ENCODE peak calls at places on chromosomes 13 and 19, in eight cellular contexts. Q is cardiac muscle cell; C is gastrocnemius medialis; K is Caco-2; D is transverse colon; A is effector memory CD4-positive, alpha-beta T cell; B is colonic mucosa; J is lung. P is an unnamed sample. For H3K4me1 and H3K9me3, the result is how much of the 10 kb centered on the place peaks cover.

GRCh38 chr19:33675501-33676124 is 53.9 kb downstream of the CHST8 start:
- DNase-seq in Q (no peak), C (no peak), K (no peak), D (no peak), A (no peak), B (no peak), J (no peak), P (peak)

GRCh38 chr19:58338825-58339558 is 12.2 kb downstream of the ZSCAN22 start:
- DNase-seq in Q (no peak), C (no peak), K (peak), D (no peak), A (no peak), B (no peak), J (no peak), P (no peak)

GRCh38 chr13:110773480-110773879 is 60.0 kb downstream of the ING1 start:
- DNase-seq in Q (no peak), C (no peak), K (no peak), D (no peak), A (no peak), B (no peak), J (no peak), P (no peak)

GRCh38 chr19:4038661-4039096 is 28.0 kb downstream of the ZBTB7A start:
- DNase-seq in Q (no peak), C (no peak), K (no peak), D (no peak), A (no peak), B (no peak), J (no peak), P (no peak)

GRCh38 chr19:34308381-34309367 is 54.3 kb downstream of the GARRE1 start:
- DNase-seq in Q (peak), C (no peak), K (no peak), D (no peak), A (peak), B (no peak), J (no peak), P (no peak)

GRCh38 chr13:97758317-97758716 is 195.2 kb upstream of the IPO5 start:
- DNase-seq in Q (peak), C (no peak), K (no peak), D (no peak), A (no peak), B (no peak), J (no peak), P (no peak)

GRCh38 chr19:8370176-8371010 is 6.4 kb downstream of the ANGPTL4 start:
- DNase-seq in Q (peak), C (no peak), K (no peak), D (no peak), A (no peak), B (no peak), J (no peak), P (no peak)

GRCh38 chr19:30815889-30816580 is 443.9 kb downstream of the ZNF536 start:
- DNase-seq in Q (no peak), C (no peak), K (no peak), D (no peak), A (no peak), B (no peak), J (no peak), P (no peak)

GRCh38 chr13:102799544-102800144 is 725 bp downstream of the BIVM start:
- DNase-seq in Q (no peak), C (peak), K (peak), D (peak), A (no peak), B (no peak), J (peak), P (peak)

GRCh38 chr13:29679357-29680050 is 84.0 kb upstream of the SLC7A1 start:
- DNase-seq in Q (peak), C (no peak), K (no peak), D (peak), A (no peak), B (no peak), J (no peak), P (peak)

GRCh38 chr13:105979131-105979530 is 556.3 kb downstream of the EFNB2 start:
- DNase-seq in Q (no peak), C (no peak), K (peak), D (no peak), A (no peak), B (no peak), J (no peak), P (no peak)

GRCh38 chr13:110705356-110705825 is 525 bp downstream of the CARS2 start:
- DNase-seq in Q (no peak), C (no peak), K (no peak), D (no peak), A (no peak), B (no peak), J (no peak), P (no peak)

GRCh38 chr13:102677122-102677521 is 17.7 kb downstream of the METTL21C start:
- DNase-seq in Q (no peak), C (peak), K (no peak), D (no peak), A (no peak), B (no peak), J (no peak), P (no peak)

GRCh38 chr19:28208745-28209144 is 1004.2 kb downstream of the UQCRFS1 start:
- DNase-seq in Q (no peak), C (no peak), K (no peak), D (no peak), A (no peak), B (no peak), J (no peak), P (no peak)

GRCh38 chr13:108915634-108916497 is 286.5 kb downstream of the MYO16 start:
- DNase-seq in Q (peak), C (peak), K (peak), D (peak), A (peak), B (peak), J (peak), P (peak)

GRCh38 chr19:18791315-18791678 is 192 bp upstream of the COMP start:
- DNase-seq in Q (no peak), C (no peak), K (no peak), D (no peak), A (no peak), B (no peak), J (no peak), P (no peak)

GRCh38 chr19:48818234-48818823 is 7.5 kb upstream of the BCAT2 start:
- DNase-seq in Q (no peak), C (peak), K (no peak), D (peak), A (no peak), B (peak), J (peak), P (no peak)

GRCh38 chr19:5711713-5712161 is 8.2 kb downstream of the LONP1 start:
- DNase-seq in Q (no peak), C (no peak), K (no peak), D (no peak), A (no peak), B (no peak), J (no peak), P (no peak)

GRCh38 chr13:101454767-101455166 is 2.3 kb downstream of the ITGBL1 start:
- DNase-seq in Q (peak), C (no peak), K (no peak), D (no peak), A (no peak), B (no peak), J (no peak), P (no peak)

GRCh38 chr19:42563352-42564210 is 31.1 kb downstream of the CEACAM8 start:
- DNase-seq in Q (peak), C (no peak), K (peak), D (peak), A (no peak), B (peak), J (no peak), P (no peak)

GRCh38 chr13:83057119-83057518 is 825.2 kb downstream of the SLITRK1 start:
- DNase-seq in Q (no peak), C (no peak), K (no peak), D (no peak), A (no peak), B (no peak), J (no peak), P (no peak)

GRCh38 chr19:50512999-50513745 is 541 bp downstream of the ASPDH start:
- DNase-seq in Q (no peak), C (no peak), K (no peak), D (no peak), A (no peak), B (no peak), J (no peak), P (peak)
- H3K4me1 ChIP-seq in Q (under half), C (under half), K (under half), D (under half), A (under half), B (under half), J (under half), P (under half)

DNA sequence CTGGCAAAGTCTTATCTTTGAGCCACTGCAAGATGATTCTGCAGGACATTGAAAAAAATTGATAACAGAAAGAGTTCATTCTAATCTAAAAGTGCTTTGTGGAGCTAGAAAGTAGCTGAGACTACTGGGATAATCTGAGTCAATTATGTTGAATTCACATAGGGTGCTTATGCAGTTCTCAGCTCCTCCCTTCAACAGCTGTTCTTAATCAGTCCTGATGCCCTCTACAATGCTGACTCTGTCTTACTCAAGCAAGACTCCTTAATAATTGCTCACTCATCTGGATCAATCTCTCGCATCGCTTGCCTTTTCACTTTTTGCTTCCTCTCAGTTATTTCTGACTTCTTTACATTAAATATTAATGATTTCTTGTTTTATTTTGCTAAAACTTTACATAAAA is 182.1 kb downstream of the PCDH17 start:
- DNase-seq in Q (no peak), C (no peak), K (no peak), D (no peak), A (no peak), B (no peak), J (no peak), P (no peak)
- H3K9me3 ChIP-seq in Q (under half), C (under half), K (under half), D (under half), A (under half), B (under half), J (under half), P (under half)

GRCh38 chr19:45448887-45449299 is 18.9 kb upstream of the FOSB start:
- DNase-seq in Q (peak), C (no peak), K (no peak), D (peak), A (no peak), B (no peak), J (no peak), P (no peak)

GRCh38 chr19:45451850-45452387 is 15.9 kb upstream of the FOSB start:
- DNase-seq in Q (no peak), C (no peak), K (no peak), D (no peak), A (no peak), B (no peak), J (no peak), P (no peak)

GRCh38 chr19:45448425-45448756 is 19.4 kb upstream of the FOSB start:
- DNase-seq in Q (no peak), C (no peak), K (no peak), D (no peak), A (no peak), B (no peak), J (no peak), P (no peak)

GRCh38 chr19:45450042-45450380 is 17.8 kb upstream of the FOSB start:
- DNase-seq in Q (no peak), C (no peak), K (no peak), D (no peak), A (peak), B (peak), J (no peak), P (no peak)

DNA sequence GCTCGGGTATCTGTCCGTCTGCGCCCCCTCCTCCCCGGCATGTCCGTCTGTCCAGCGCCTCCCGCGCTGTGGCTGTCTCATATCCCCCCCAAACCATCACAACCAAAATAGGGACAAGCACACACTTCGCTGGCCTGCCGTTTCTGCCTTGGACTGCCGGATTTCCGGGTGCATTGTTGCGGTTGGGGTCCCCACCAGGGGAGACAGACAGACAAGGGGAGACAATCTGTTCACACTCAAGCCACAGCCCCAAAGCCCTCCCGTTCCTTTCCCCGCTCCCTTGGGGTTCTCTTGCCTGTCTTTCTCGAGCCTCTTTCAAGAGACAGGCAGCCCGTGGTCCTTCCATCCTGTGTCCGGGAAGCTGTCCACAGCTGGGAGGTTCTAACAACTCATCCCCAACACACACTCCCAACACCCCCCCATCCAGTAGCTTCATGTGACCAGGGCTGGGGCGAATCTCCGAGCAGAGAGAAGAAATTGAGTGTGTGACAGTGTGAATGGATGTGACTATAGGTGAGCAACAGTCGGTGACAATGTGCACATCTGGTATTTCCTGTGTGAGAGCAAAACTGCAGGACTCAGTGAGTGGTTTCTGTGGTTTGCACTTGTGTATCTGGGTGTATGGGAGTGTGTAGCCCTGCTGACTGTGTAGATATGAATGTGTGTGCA is 16.5 kb upstream of the FOSB start:
- DNase-seq in Q (peak), C (no peak), K (peak), D (peak), A (peak), B (peak), J (peak), P (no peak)
- H3K4me1 ChIP-seq in Q (under half), C (under half), K (under half), D (under half), A (under half), B (under half), J (under half), P (under half)

DNA sequence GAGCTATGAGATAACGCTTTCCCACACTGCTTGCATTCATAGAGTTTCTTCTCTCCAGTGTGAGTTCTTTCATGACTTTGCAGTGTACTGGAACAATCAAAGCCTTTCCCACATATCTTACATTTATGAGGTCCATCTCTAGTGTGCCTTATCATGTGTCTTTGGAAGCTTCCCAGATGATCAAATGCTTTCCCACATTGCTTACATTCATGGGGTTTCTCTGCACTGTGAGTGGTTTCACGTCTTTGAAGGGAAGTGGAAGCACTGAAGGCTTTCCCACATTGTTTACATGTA is 14.9 kb upstream of the ZNF442 start:
- DNase-seq in Q (no peak), C (no peak), K (no peak), D (no peak), A (no peak), B (no peak), J (no peak), P (no peak)
- H3K9me3 ChIP-seq in Q (under half), C (under half), K (under half), D (under half), A (under half), B (under half), J (under half), P (under half)

DNA sequence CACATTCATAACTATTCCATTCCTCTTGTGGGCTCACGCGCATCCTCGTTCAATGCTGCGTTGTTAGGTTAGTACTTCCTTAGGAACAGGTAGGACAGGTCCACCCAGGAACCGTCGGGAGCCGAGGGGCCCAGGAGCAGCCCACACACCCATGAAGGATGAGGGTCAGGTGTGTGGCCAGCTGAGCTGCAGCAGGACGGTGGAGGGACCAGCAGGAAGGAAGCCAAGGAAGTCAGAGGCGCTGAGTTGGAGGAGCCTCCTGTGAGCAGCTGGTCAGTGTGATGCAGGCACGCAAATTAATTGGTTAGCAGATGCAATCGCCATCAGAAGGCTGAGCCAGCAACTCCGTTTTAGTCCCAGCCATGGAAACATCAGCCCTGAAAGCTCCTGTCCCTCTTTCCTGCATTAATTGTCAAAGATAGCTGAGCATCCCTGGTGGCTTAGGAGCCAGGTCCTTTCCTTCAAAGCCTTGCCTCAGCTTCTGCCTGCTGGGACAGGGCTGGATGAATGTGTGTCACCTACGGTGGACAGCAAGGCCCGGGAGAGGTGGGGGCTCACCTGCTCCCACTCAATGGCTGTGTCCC is 114.9 kb upstream of the SOX1 start:
- DNase-seq in Q (no peak), C (no peak), K (no peak), D (no peak), A (no peak), B (no peak), J (no peak), P (no peak)
- H3K4me1 ChIP-seq in Q (under half), C (under half), K (under half), D (under half), A (under half), B (under half), J (under half), P (under half)

GRCh38 chr19:39520541-39521204 is 5.7 kb downstream of the SELENOV start:
- DNase-seq in Q (no peak), C (no peak), K (no peak), D (no peak), A (no peak), B (no peak), J (no peak), P (no peak)
- H3K9me3 ChIP-seq in Q (under half), C (under half), K (under half), D (under half), A (under half), B (under half), J (under half), P (under half)

P was measured in kidney.